ENCODE peak calls at places on chromosomes 2 and 18, in four cellular contexts. One of them, this sample, is unnamed.

GRCh38 chr2:121036226-121036692 is 248.7 kb downstream of the TFCP2L1 start:
- DNase-seq in right lobe of liver: no peak
- DNase-seq in 8988T: no peak
- DNase-seq in foreskin keratinocyte: no peak
- DNase-seq in this sample: no peak

GRCh38 chr2:112541315-112542122 is 746 bp upstream of the POLR1B start:
- DNase-seq in 8988T: peak
- DNase-seq in foreskin keratinocyte: no peak
- DNase-seq in right lobe of liver: no peak
- DNase-seq in this sample: peak

GRCh38 chr2:240787521-240788472 is 32.2 kb downstream of the KIF1A start:
- DNase-seq in right lobe of liver: no peak
- DNase-seq in 8988T: peak
- DNase-seq in foreskin keratinocyte: no peak
- DNase-seq in this sample: no peak

GRCh38 chr2:232680006-232680405 is 17.1 kb upstream of the GIGYF2 start:
- DNase-seq in 8988T: no peak
- DNase-seq in right lobe of liver: no peak
- DNase-seq in foreskin keratinocyte: no peak
- DNase-seq in this sample: no peak

GRCh38 chr2:51620830-51621229 is 588.9 kb upstream of the NRXN1 start:
- DNase-seq in right lobe of liver: no peak
- DNase-seq in 8988T: no peak
- DNase-seq in foreskin keratinocyte: peak
- DNase-seq in this sample: no peak

GRCh38 chr2:203586696-203587095 is 51.6 kb upstream of the RAPH1 start:
- DNase-seq in 8988T: no peak
- DNase-seq in right lobe of liver: no peak
- DNase-seq in foreskin keratinocyte: peak
- DNase-seq in this sample: no peak

GRCh38 chr2:128738446-128739110 is 419.9 kb upstream of the HS6ST1 start:
- DNase-seq in 8988T: no peak
- DNase-seq in right lobe of liver: no peak
- DNase-seq in foreskin keratinocyte: no peak
- DNase-seq in this sample: no peak

GRCh38 chr18:55731594-55732042 is 143.6 kb upstream of the TCF4 start:
- DNase-seq in right lobe of liver: no peak
- DNase-seq in foreskin keratinocyte: peak
- DNase-seq in 8988T: no peak
- DNase-seq in this sample: no peak

GRCh38 chr2:153645640-153646039 is 167.1 kb upstream of the RPRM start:
- DNase-seq in 8988T: no peak
- DNase-seq in right lobe of liver: no peak
- DNase-seq in foreskin keratinocyte: no peak
- DNase-seq in this sample: no peak

GRCh38 chr2:191571163-191571769 is 106.7 kb upstream of the NABP1 start:
- DNase-seq in 8988T: no peak
- DNase-seq in foreskin keratinocyte: peak
- DNase-seq in right lobe of liver: no peak
- DNase-seq in this sample: no peak

GRCh38 chr2:492178-492577 is 185.0 kb downstream of the TMEM18 start:
- DNase-seq in right lobe of liver: no peak
- DNase-seq in 8988T: no peak
- DNase-seq in foreskin keratinocyte: no peak
- DNase-seq in this sample: no peak

GRCh38 chr2:175251425-175252041 is 70.0 kb upstream of the ATP5MC3 start:
- DNase-seq in right lobe of liver: no peak
- DNase-seq in 8988T: no peak
- DNase-seq in foreskin keratinocyte: peak
- DNase-seq in this sample: no peak

GRCh38 chr18:62663731-62664336 is 51.5 kb upstream of the PHLPP1 start:
- DNase-seq in right lobe of liver: no peak
- DNase-seq in foreskin keratinocyte: peak
- DNase-seq in 8988T: no peak
- DNase-seq in this sample: no peak

GRCh38 chr2:1010373-1011017 is 59.8 kb downstream of the SNTG2 start:
- DNase-seq in 8988T: no peak
- DNase-seq in right lobe of liver: no peak
- DNase-seq in foreskin keratinocyte: no peak
- DNase-seq in this sample: no peak

GRCh38 chr2:65329551-65329950 is 101.9 kb downstream of the ACTR2 start:
- DNase-seq in right lobe of liver: no peak
- DNase-seq in foreskin keratinocyte: no peak
- DNase-seq in 8988T: no peak
- DNase-seq in this sample: no peak

GRCh38 chr2:204325468-204325867 is 219.8 kb upstream of the PARD3B start:
- DNase-seq in 8988T: no peak
- DNase-seq in foreskin keratinocyte: peak
- DNase-seq in right lobe of liver: no peak
- DNase-seq in this sample: peak

GRCh38 chr18:78561757-78562445 is 417.7 kb upstream of the SALL3 start:
- DNase-seq in 8988T: no peak
- DNase-seq in right lobe of liver: no peak
- DNase-seq in foreskin keratinocyte: no peak
- DNase-seq in this sample: no peak

GRCh38 chr2:159902722-159903121 is 104.7 kb upstream of the CD302 start:
- DNase-seq in 8988T: no peak
- DNase-seq in right lobe of liver: no peak
- DNase-seq in foreskin keratinocyte: no peak
- DNase-seq in this sample: no peak

GRCh38 chr2:85905187-85905666 is 16.4 kb upstream of the ST3GAL5 start:
- DNase-seq in 8988T: no peak
- DNase-seq in right lobe of liver: no peak
- DNase-seq in foreskin keratinocyte: no peak
- DNase-seq in this sample: no peak

GRCh38 chr2:10043256-10043905 is at the start of gene KLF11:
- DNase-seq in foreskin keratinocyte: peak
- DNase-seq in 8988T: peak
- DNase-seq in right lobe of liver: peak
- DNase-seq in this sample: peak

GRCh38 chr2:17689010-17689409 is 64.6 kb downstream of the SMC6 start:
- DNase-seq in 8988T: no peak
- DNase-seq in right lobe of liver: no peak
- DNase-seq in foreskin keratinocyte: no peak
- DNase-seq in this sample: no peak

GRCh38 chr2:219644801-219645480 is 17.5 kb downstream of the SLC4A3 start:
- DNase-seq in foreskin keratinocyte: no peak
- DNase-seq in right lobe of liver: no peak
- DNase-seq in 8988T: no peak
- DNase-seq in this sample: no peak

GRCh38 chr2:171434671-171434980 is 600 bp downstream of the DCAF17 start:
- DNase-seq in foreskin keratinocyte: no peak
- DNase-seq in 8988T: no peak
- DNase-seq in right lobe of liver: no peak
- DNase-seq in this sample: no peak

GRCh38 chr2:14340703-14341102 is 291.8 kb upstream of the LRATD1 start:
- DNase-seq in right lobe of liver: no peak
- DNase-seq in 8988T: no peak
- DNase-seq in foreskin keratinocyte: no peak
- DNase-seq in this sample: no peak

This sample was measured in left colon.